ENCODE peak calls at places on chromosomes 6 and 20, in four cellular contexts. One of them, this sample, is unnamed.

GRCh38 chr6:89974776-89975175 is 80.5 kb downstream of the GJA10 start:
- DNase-seq in left kidney: no peak
- DNase-seq in PC-3: no peak
- DNase-seq in NCI-H1417: peak; percentile 92
- DNase-seq in this sample: peak; percentile 82

GRCh38 chr6:169777896-169778295 is 26.5 kb downstream of the ERMARD start:
- DNase-seq in left kidney: no peak
- DNase-seq in PC-3: no peak
- DNase-seq in NCI-H1417: no peak
- DNase-seq in this sample: no peak

GRCh38 chr6:133854633-133855598 is 34.0 kb upstream of the TCF21 start:
- DNase-seq in left kidney: peak; percentile 80
- DNase-seq in PC-3: no peak
- DNase-seq in NCI-H1417: no peak
- DNase-seq in this sample: no peak

GRCh38 chr20:62907377-62908317 is 18.7 kb downstream of the DIDO1 start:
- DNase-seq in left kidney: no peak
- DNase-seq in PC-3: no peak
- DNase-seq in NCI-H1417: no peak
- DNase-seq in this sample: no peak

GRCh38 chr6:53741001-53741400 is 53.8 kb upstream of the LRRC1 start:
- DNase-seq in left kidney: no peak
- DNase-seq in PC-3: no peak
- DNase-seq in NCI-H1417: no peak
- DNase-seq in this sample: no peak

GRCh38 chr20:38551056-38551626 is 29.9 kb upstream of the ADIG start:
- DNase-seq in left kidney: no peak
- DNase-seq in PC-3: no peak
- DNase-seq in NCI-H1417: no peak
- DNase-seq in this sample: no peak

GRCh38 chr6:106107043-106107613 is 21.0 kb downstream of the PRDM1 start:
- DNase-seq in left kidney: no peak
- DNase-seq in PC-3: no peak
- DNase-seq in NCI-H1417: no peak
- DNase-seq in this sample: no peak

GRCh38 chr6:36286858-36287257 is 17.0 kb downstream of the PNPLA1 start:
- DNase-seq in left kidney: no peak
- DNase-seq in PC-3: no peak
- DNase-seq in NCI-H1417: no peak
- DNase-seq in this sample: no peak

GRCh38 chr6:42400886-42401604 is 50.7 kb downstream of the TRERF1 start:
- DNase-seq in left kidney: no peak
- DNase-seq in PC-3: no peak
- DNase-seq in NCI-H1417: no peak
- DNase-seq in this sample: no peak

GRCh38 chr20:64250027-64250426 is 5.5 kb upstream of the PCMTD2 start:
- DNase-seq in left kidney: no peak
- DNase-seq in PC-3: no peak
- DNase-seq in NCI-H1417: no peak
- DNase-seq in this sample: no peak

GRCh38 chr20:18783385-18783959 is 30.1 kb upstream of the SCP2D1 start:
- DNase-seq in left kidney: no peak
- DNase-seq in PC-3: no peak
- DNase-seq in NCI-H1417: no peak
- DNase-seq in this sample: no peak

GRCh38 chr6:7100072-7100750 is 7.5 kb upstream of the RREB1 start:
- DNase-seq in left kidney: no peak
- DNase-seq in PC-3: no peak
- DNase-seq in NCI-H1417: no peak
- DNase-seq in this sample: no peak

GRCh38 chr6:12060780-12061619 is 48.9 kb downstream of the HIVEP1 start:
- DNase-seq in left kidney: peak; percentile 94
- DNase-seq in PC-3: no peak
- DNase-seq in NCI-H1417: peak; percentile 66
- DNase-seq in this sample: no peak

This sample was measured in NCI-H345.